ENCODE peak calls at places on chromosomes 12 and 14, in five cellular contexts. M is MCF 10A; P is WTC11; E is CD8-positive, alpha-beta memory T cell; F is stimulated activated CD4-positive, alpha-beta T cell treated with anti-CD3 and anti-CD28 coated beads, Interleukin-1b, Interleukin-23, amount 100 ng/mL, for 24 hours. X is an unnamed sample.

GRCh38 chr12:110563702-110564470 is 19.2 kb downstream of the PPTC7 start:
- DNase-seq in M (no peak), P (no peak), E (no peak), F (no peak), X (no peak)

GRCh38 chr12:122166422-122167327 is 7.3 kb downstream of the IL31 start:
- DNase-seq in M (no peak), P (no peak), E (peak), F (peak), X (no peak)

GRCh38 chr12:12803186-12803585 is 10.0 kb upstream of the DDX47 start:
- DNase-seq in M (peak), P (no peak), E (no peak), F (no peak), X (peak)

GRCh38 chr12:21764063-21764462 is 10.4 kb downstream of the KCNJ8 start:
- DNase-seq in M (no peak), P (no peak), E (no peak), F (no peak), X (no peak)

GRCh38 chr12:67754933-67755697 is 106.6 kb downstream of the DYRK2 start:
- DNase-seq in M (no peak), P (no peak), E (no peak), F (no peak), X (no peak)

GRCh38 chr12:110537605-110538409 is 35.7 kb downstream of the RAD9B start:
- DNase-seq in M (peak), P (no peak), E (no peak), F (no peak), X (no peak)

GRCh38 chr12:52543985-52544888 is 8.7 kb downstream of the KRT71 start:
- DNase-seq in M (no peak), P (no peak), E (no peak), F (no peak), X (no peak)

GRCh38 chr14:105098316-105098715 is 33.1 kb upstream of the GPR132 start:
- DNase-seq in M (no peak), P (no peak), E (no peak), F (no peak), X (no peak)

GRCh38 chr14:60753264-60754126 is 18.9 kb downstream of the MNAT1 start:
- DNase-seq in M (no peak), P (no peak), E (peak), F (peak), X (peak)

GRCh38 chr14:103315368-103315911 is 18.6 kb upstream of the EIF5 start:
- DNase-seq in M (peak), P (no peak), E (no peak), F (no peak), X (peak)

GRCh38 chr12:130366159-130366558 is 28.5 kb downstream of the PIWIL1 start:
- DNase-seq in M (no peak), P (no peak), E (no peak), F (no peak), X (no peak)

GRCh38 chr12:105843989-105844768 is 294.6 kb downstream of the NUAK1 start:
- DNase-seq in M (no peak), P (no peak), E (no peak), F (no peak), X (no peak)

GRCh38 chr14:102731101-102731870 is 46.0 kb upstream of the TRAF3 start:
- DNase-seq in M (no peak), P (no peak), E (no peak), F (no peak), X (no peak)

GRCh38 chr14:41482861-41483260 is 123.8 kb upstream of the LRFN5 start:
- DNase-seq in M (no peak), P (no peak), E (no peak), F (no peak), X (no peak)